ENCODE peak calls at places on chromosome 20, in eight cellular contexts. L, C, K, M, U, Y, R and S are unnamed samples.
A peak's percentile ranks its signal among the peaks of the same experiment; 100 is the strongest.

GRCh38 chr20:31713312-31714049 is 9.2 kb downstream of the BCL2L1 start:
- DNase-seq in Y (no peak), M (peak; percentile 86), U (no peak), L (peak; percentile 70), C (peak; percentile 94), K (no peak), R (peak; percentile 87), S (no peak)

GRCh38 chr20:61803416-61803902 is 262.2 kb downstream of the TAF4 start:
- DNase-seq in Y (no peak), L (no peak), U (no peak), C (no peak), K (no peak), M (no peak), R (peak; percentile 2), S (no peak)

GRCh38 chr20:49052334-49052733 is 6.2 kb downstream of the CSE1L start:
- DNase-seq in U (no peak), R (no peak), K (no peak), M (no peak), L (no peak), C (no peak), Y (no peak), S (no peak)

GRCh38 chr20:31595654-31596411 is 9.3 kb upstream of the ID1 start:
- DNase-seq in C (peak; percentile 100), Y (no peak), K (no peak), L (peak; percentile 95), M (peak; percentile 98), R (peak; percentile 73), U (no peak), S (peak; percentile 95)

GRCh38 chr20:19735446-19735845 is 22.6 kb upstream of the RIN2 start:
- DNase-seq in U (peak; percentile 49), Y (no peak), M (peak; percentile 73), C (peak; percentile 89), K (peak; percentile 4), R (peak; percentile 81), L (no peak), S (peak; percentile 62)

GRCh38 chr20:46088409-46089075 is 1.2 kb downstream of the NCOA5 start:
- DNase-seq in K (no peak), L (no peak), U (peak; percentile 23), M (peak; percentile 42), Y (no peak), R (peak; percentile 19), C (peak; percentile 24), S (peak; percentile 68)

GRCh38 chr20:25378189-25378883 is 12.3 kb downstream of the ABHD12 start:
- DNase-seq in M (no peak), C (no peak), L (no peak), R (no peak), U (no peak), Y (no peak), K (no peak), S (no peak)

GRCh38 chr20:59785986-59786753 is 147.3 kb downstream of the SYCP2 start:
- DNase-seq in L (no peak), K (no peak), M (no peak), Y (no peak), C (no peak), U (no peak), R (no peak), S (no peak)

GRCh38 chr20:54267510-54268003 is 59.7 kb downstream of the PFDN4 start:
- DNase-seq in U (peak; percentile 10), Y (no peak), K (no peak), C (peak; percentile 5), R (peak; percentile 55), L (no peak), M (peak; percentile 13), S (peak; percentile 93)

GRCh38 chr20:35134900-35135299 is 12.2 kb downstream of the EDEM2 start:
- DNase-seq in K (no peak), Y (no peak), C (no peak), R (no peak), L (no peak), U (no peak), M (no peak), S (no peak)

GRCh38 chr20:4012631-4013030 is 2.7 kb downstream of the RNF24 start:
- DNase-seq in M (peak; percentile 40), C (peak; percentile 93), R (peak; percentile 29), Y (no peak), K (no peak), L (peak; percentile 25), U (no peak), S (peak; percentile 63)

GRCh38 chr20:46276531-46276930 is 31.8 kb downstream of the CDH22 start:
- DNase-seq in L (no peak), M (no peak), C (no peak), Y (no peak), K (no peak), R (no peak), U (no peak), S (no peak)

GRCh38 chr20:63126876-63127699 is 88.8 kb downstream of the YTHDF1 start:
- DNase-seq in M (no peak), K (no peak), L (no peak), C (no peak), U (no peak), Y (no peak), R (no peak), S (no peak)